ENCODE peak calls at places on chromosomes 13 and 19, in four cellular contexts. J is H9, E is mesenchymal stem cell, U is Panc1. K is an unnamed sample.

GRCh38 chr19:33291623-33292534 is 10.5 kb downstream of the CEBPA start:
- DNase-seq in J (no peak), E (no peak), U (no peak), K (no peak)

GRCh38 chr13:27978301-27978968 is 9.3 kb upstream of the CDX2 start:
- DNase-seq in J (peak; percentile 79), E (no peak), U (no peak), K (no peak)

GRCh38 chr19:50432221-50432626 is 468 bp upstream of the MYBPC2 start:
- DNase-seq in J (no peak), E (peak; percentile 33), U (no peak), K (no peak)

GRCh38 chr19:56973713-56974553 is 133.4 kb upstream of the PEG3 start:
- DNase-seq in J (no peak), E (no peak), U (no peak), K (no peak)

GRCh38 chr13:33072282-33072681 is 56.1 kb downstream of the KL start:
- DNase-seq in J (no peak), E (no peak), U (no peak), K (no peak)

GRCh38 chr13:113945857-113946408 is 27.9 kb downstream of the C13orf46 start:
- DNase-seq in J (no peak), E (no peak), U (no peak), K (no peak)

GRCh38 chr19:55353803-55354697 is 469 bp downstream of the COX6B2 start:
- DNase-seq in J (peak; percentile 88), E (peak; percentile 76), U (no peak), K (peak; percentile 73)

GRCh38 chr13:42412812-42413795 is 141.2 kb downstream of the AKAP11 start:
- DNase-seq in J (no peak), E (no peak), U (no peak), K (no peak)

GRCh38 chr13:45847554-45848224 is 3.9 kb downstream of the SIAH3 start:
- DNase-seq in J (peak; percentile 35), E (peak; percentile 60), U (no peak), K (no peak)

GRCh38 chr19:18311495-18311894 is 11.4 kb downstream of the LSM4 start:
- DNase-seq in J (no peak), E (no peak), U (no peak), K (no peak)

GRCh38 chr13:111216166-111216960 is 101.3 kb downstream of the ARHGEF7 start:
- DNase-seq in J (peak; percentile 58), E (peak; percentile 53), U (no peak), K (peak; percentile 73)

GRCh38 chr13:37662624-37663023 is 64.1 kb upstream of the POSTN start:
- DNase-seq in J (no peak), E (no peak), U (no peak), K (no peak)

GRCh38 chr19:16394111-16394510 is 69.5 kb downstream of the KLF2 start:
- DNase-seq in J (no peak), E (no peak), U (no peak), K (no peak)
- H3K27ac ChIP-seq in J (no peak overlapping the region), E (no peak overlapping the region), U (no peak overlapping the region), K (no peak overlapping the region)

GRCh38 chr19:5971714-5972354 is 6.1 kb downstream of the RANBP3 start:
- DNase-seq in J (no peak), E (no peak), U (no peak), K (no peak)
- H3K27me3 ChIP-seq in J (no peaks in the 10 kb centered on the region), E (no peaks in the 10 kb centered on the region), U (no peaks in the 10 kb centered on the region), K (no peaks in the 10 kb centered on the region)

GRCh38 chr19:48964205-48965032 is 690 bp upstream of the FTL start:
- DNase-seq in J (no peak), E (peak; percentile 86), U (no peak), K (no peak)

GRCh38 chr19:48965033-48965805 is at the start of gene FTL:
- DNase-seq in J (peak; percentile 97), E (peak; percentile 97), U (peak; percentile 67), K (peak; percentile 93)

GRCh38 chr19:48966541-48967345 is 1.6 kb downstream of the FTL start:
- DNase-seq in J (no peak), E (peak; percentile 35), U (no peak), K (no peak)

GRCh38 chr19:48967346-48968178 is 2.5 kb downstream of the FTL start:
- DNase-seq in J (peak; percentile 55), E (peak; percentile 90), U (no peak), K (no peak)

GRCh38 chr19:48965806-48966540 is 864 bp downstream of the FTL start:
- DNase-seq in J (peak; percentile 85), E (peak; percentile 85), U (no peak), K (peak; percentile 88)
- H3K27ac ChIP-seq in J (no peak overlapping the region), E (peak overlapping the region; percentile 84), U (peak overlapping the region; percentile 81), K (peak overlapping the region; percentile 59)

GRCh38 chr13:91620670-91621141 is 222.3 kb downstream of the GPC5 start:
- DNase-seq in J (no peak), E (no peak), U (no peak), K (no peak)

GRCh38 chr13:91618315-91618714 is 219.9 kb downstream of the GPC5 start:
- DNase-seq in J (no peak), E (no peak), U (no peak), K (no peak)

GRCh38 chr13:91623151-91623550 is 224.7 kb downstream of the GPC5 start:
- DNase-seq in J (no peak), E (no peak), U (no peak), K (no peak)

DNA sequence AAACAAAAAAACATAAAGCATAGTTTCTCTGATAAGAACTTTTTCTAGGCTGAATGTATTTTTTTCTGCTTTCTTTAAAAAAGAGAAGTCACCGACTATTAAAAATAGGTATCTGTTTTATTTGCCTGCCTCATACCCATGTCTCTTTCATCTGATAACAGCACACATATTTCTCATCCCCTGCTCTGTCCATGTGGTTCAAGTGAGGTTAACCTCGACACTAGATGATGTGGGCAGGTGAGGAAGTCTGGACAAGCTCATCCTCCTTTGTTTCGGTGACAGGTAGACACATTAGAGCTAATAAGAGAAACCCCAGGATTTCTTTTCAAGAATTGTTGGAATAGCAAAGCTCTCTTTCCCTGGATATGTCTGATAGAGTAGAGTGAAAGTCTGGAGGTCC is 222.7 kb downstream of the GPC5 start:
- DNase-seq in J (no peak), E (no peak), U (no peak), K (no peak)
- H3K27me3 ChIP-seq in J (no peaks in the 10 kb centered on the region), E (no peaks in the 10 kb centered on the region), U (no peaks in the 10 kb centered on the region), K (no peaks in the 10 kb centered on the region)

DNA sequence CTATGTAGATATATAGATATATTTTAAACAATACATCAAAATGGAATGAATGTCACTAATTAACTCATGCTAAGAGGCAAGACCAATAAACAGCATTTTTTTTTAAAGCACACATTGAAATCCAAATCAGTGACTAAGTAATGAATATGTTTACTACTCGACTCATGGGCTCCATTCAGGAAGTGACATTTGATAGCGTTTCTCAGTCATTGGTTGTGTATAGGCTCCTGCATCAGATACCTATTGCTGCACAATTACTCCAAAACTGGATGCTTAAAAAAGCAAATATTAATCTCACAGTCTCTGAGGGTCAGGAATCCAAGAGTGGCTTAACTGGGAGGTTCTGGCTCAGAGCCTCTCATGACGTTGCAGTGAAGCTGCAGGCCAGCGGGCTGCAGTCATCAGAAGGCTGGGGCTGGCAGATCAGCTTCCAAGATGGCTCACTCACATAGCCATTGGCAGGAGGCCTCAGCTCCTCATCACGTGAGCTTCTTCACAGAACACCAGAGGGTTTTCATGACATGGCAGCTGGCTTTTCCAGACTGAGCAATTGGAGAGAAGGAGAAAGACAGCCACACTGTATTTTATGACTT is 525.1 kb upstream of the NBEA start:
- DNase-seq in J (no peak), E (no peak), U (no peak), K (no peak)
- H3K27ac ChIP-seq in J (no peak overlapping the region), E (no peak overlapping the region), U (no peak overlapping the region), K (no peak overlapping the region)